ENCODE peak calls at places on chromosomes 16 and 17, in five cellular contexts. One of them, this sample, is unnamed.

GRCh38 chr16:84699147-84699711 is 571 bp upstream of the USP10 start:
- DNase-seq in GM12878: no peak
- DNase-seq in H1: no peak
- DNase-seq in HCT116: no peak
- DNase-seq in K562: no peak
- DNase-seq in this sample: no peak

GRCh38 chr17:43900858-43901754 is 6.2 kb downstream of the MPP2 start:
- DNase-seq in K562: no peak
- DNase-seq in HCT116: no peak
- DNase-seq in H1: no peak
- DNase-seq in GM12878: no peak
- DNase-seq in this sample: no peak

GRCh38 chr17:66494023-66494803 is 191.8 kb downstream of the PRKCA start:
- DNase-seq in GM12878: no peak
- DNase-seq in K562: peak; percentile 31
- DNase-seq in HCT116: peak; percentile 61
- DNase-seq in H1: no peak
- DNase-seq in this sample: no peak

GRCh38 chr16:87203060-87203656 is 114.0 kb downstream of the C16orf95 start:
- DNase-seq in HCT116: peak; percentile 85
- DNase-seq in K562: peak; percentile 80
- DNase-seq in H1: peak; percentile 92
- DNase-seq in GM12878: no peak
- DNase-seq in this sample: peak; percentile 69

GRCh38 chr17:32960815-32961214 is 30.8 kb upstream of the SPACA3 start:
- DNase-seq in HCT116: no peak
- DNase-seq in K562: no peak
- DNase-seq in GM12878: no peak
- DNase-seq in H1: no peak
- DNase-seq in this sample: no peak

GRCh38 chr17:15957206-15957605 is 12.3 kb downstream of the ADORA2B start:
- DNase-seq in H1: no peak
- DNase-seq in GM12878: no peak
- DNase-seq in K562: peak; percentile 41
- DNase-seq in HCT116: peak; percentile 86
- DNase-seq in this sample: no peak

GRCh38 chr16:57091990-57092785 is at the start of gene CPNE2:
- DNase-seq in HCT116: no peak
- DNase-seq in GM12878: no peak
- DNase-seq in H1: peak; percentile 72
- DNase-seq in K562: peak; percentile 91
- DNase-seq in this sample: no peak

GRCh38 chr17:77455111-77455877 is 314.5 kb downstream of the SEC14L1 start:
- DNase-seq in H1: no peak
- DNase-seq in HCT116: no peak
- DNase-seq in GM12878: no peak
- DNase-seq in K562: no peak
- DNase-seq in this sample: peak; percentile 69

GRCh38 chr16:86219655-86220445 is 290.5 kb upstream of the FOXF1 start:
- DNase-seq in GM12878: no peak
- DNase-seq in HCT116: no peak
- DNase-seq in K562: no peak
- DNase-seq in H1: no peak
- DNase-seq in this sample: no peak

GRCh38 chr17:78745407-78746088 is 36.5 kb downstream of the CYTH1 start:
- DNase-seq in HCT116: no peak
- DNase-seq in GM12878: no peak
- DNase-seq in H1: no peak
- DNase-seq in K562: no peak
- DNase-seq in this sample: peak; percentile 52

GRCh38 chr17:2689411-2690164 is 22.0 kb downstream of the CLUH start:
- DNase-seq in GM12878: no peak
- DNase-seq in K562: no peak
- DNase-seq in HCT116: no peak
- DNase-seq in H1: peak; percentile 55
- DNase-seq in this sample: no peak

GRCh38 chr17:50806141-50806643 is 29.2 kb upstream of the WFIKKN2 start:
- DNase-seq in GM12878: no peak
- DNase-seq in HCT116: no peak
- DNase-seq in K562: no peak
- DNase-seq in H1: peak; percentile 68
- DNase-seq in this sample: peak; percentile 73

GRCh38 chr16:73060948-73061495 is 13.1 kb upstream of the ZFHX3 start:
- DNase-seq in HCT116: no peak
- DNase-seq in H1: no peak
- DNase-seq in K562: no peak
- DNase-seq in GM12878: no peak
- DNase-seq in this sample: no peak

GRCh38 chr17:45857977-45858708 is 13.5 kb downstream of the SPPL2C start:
- DNase-seq in K562: peak; percentile 55
- DNase-seq in HCT116: no peak
- DNase-seq in GM12878: no peak
- DNase-seq in H1: peak; percentile 70
- DNase-seq in this sample: peak; percentile 40

GRCh38 chr17:80153004-80153403 is 6.1 kb upstream of the EIF4A3 start:
- DNase-seq in HCT116: no peak
- DNase-seq in H1: no peak
- DNase-seq in GM12878: peak; percentile 56
- DNase-seq in K562: no peak
- DNase-seq in this sample: no peak

GRCh38 chr16:88866151-88866920 is at the start of gene PABPN1L:
- DNase-seq in GM12878: no peak
- DNase-seq in HCT116: no peak
- DNase-seq in K562: no peak
- DNase-seq in H1: no peak
- DNase-seq in this sample: no peak

GRCh38 chr16:48444574-48444973 is 59.4 kb upstream of the SIAH1 start:
- DNase-seq in HCT116: peak; percentile 73
- DNase-seq in GM12878: no peak
- DNase-seq in K562: no peak
- DNase-seq in H1: no peak
- DNase-seq in this sample: no peak

GRCh38 chr16:19874026-19874425 is 10.6 kb downstream of the GPRC5B start:
- DNase-seq in HCT116: no peak
- DNase-seq in GM12878: no peak
- DNase-seq in K562: no peak
- DNase-seq in H1: no peak
- DNase-seq in this sample: no peak

GRCh38 chr17:79789943-79790804 is 6.7 kb downstream of the CBX8 start:
- DNase-seq in H1: no peak
- DNase-seq in K562: peak; percentile 80
- DNase-seq in HCT116: no peak
- DNase-seq in GM12878: no peak
- DNase-seq in this sample: no peak

GRCh38 chr16:3645504-3646347 is 8.8 kb upstream of the DNASE1 start:
- DNase-seq in GM12878: no peak
- DNase-seq in K562: peak; percentile 10
- DNase-seq in HCT116: no peak
- DNase-seq in H1: peak; percentile 70
- DNase-seq in this sample: no peak

GRCh38 chr17:21019976-21020575 is 22.7 kb downstream of the USP22 start:
- DNase-seq in K562: no peak
- DNase-seq in GM12878: no peak
- DNase-seq in H1: no peak
- DNase-seq in HCT116: no peak
- DNase-seq in this sample: no peak

GRCh38 chr17:34133350-34133749 is 121.7 kb upstream of the CCL2 start:
- DNase-seq in GM12878: no peak
- DNase-seq in K562: no peak
- DNase-seq in HCT116: no peak
- DNase-seq in H1: no peak
- DNase-seq in this sample: no peak

GRCh38 chr17:38430822-38431221 is 2.6 kb downstream of the ARHGAP23 start:
- DNase-seq in GM12878: no peak
- DNase-seq in K562: no peak
- DNase-seq in H1: no peak
- DNase-seq in HCT116: no peak
- DNase-seq in this sample: no peak

GRCh38 chr16:55056585-55057520 is 126.2 kb downstream of the IRX5 start:
- DNase-seq in HCT116: no peak
- DNase-seq in GM12878: no peak
- DNase-seq in K562: no peak
- DNase-seq in H1: peak; percentile 82
- DNase-seq in this sample: no peak

GRCh38 chr16:81917375-81917774 is 93.9 kb downstream of the SDR42E1 start:
- DNase-seq in H1: no peak
- DNase-seq in GM12878: no peak
- DNase-seq in K562: no peak
- DNase-seq in HCT116: no peak
- DNase-seq in this sample: no peak

GRCh38 chr16:4693956-4694663 is 748 bp downstream of the NUDT16L1 start:
- DNase-seq in HCT116: no peak
- DNase-seq in GM12878: no peak
- DNase-seq in K562: peak; percentile 86
- DNase-seq in H1: no peak
- DNase-seq in this sample: no peak
- TF ChIP-seq SRF in HCT116: no peak
- TF ChIP-seq SRF in GM12878: no peak
- TF ChIP-seq SRF in K562: no peak
- TF ChIP-seq SRF in H1: no peak
- TF ChIP-seq SRF in this sample: no peak

DNA sequence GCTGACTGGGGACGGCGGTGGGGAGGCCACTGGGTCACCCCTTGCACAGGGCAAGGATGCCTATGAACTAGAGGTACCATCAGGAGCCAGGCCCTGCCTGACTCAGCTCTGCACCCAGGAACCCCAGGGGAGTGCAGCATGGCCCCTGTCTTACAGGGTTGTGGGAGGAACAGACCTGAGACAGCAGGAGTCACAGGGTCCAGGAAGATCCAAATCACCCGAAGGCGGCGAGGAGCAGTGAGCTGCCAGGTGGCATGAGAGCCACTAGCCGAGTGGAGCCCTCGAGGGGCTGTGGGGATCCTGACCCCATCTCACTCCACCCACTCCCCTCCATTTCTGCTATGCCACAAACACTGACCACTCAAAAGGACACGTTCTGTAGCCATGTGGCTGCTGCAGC is 30.8 kb downstream of the PLD6 start:
- DNase-seq in H1: no peak
- DNase-seq in K562: no peak
- DNase-seq in HCT116: no peak
- DNase-seq in GM12878: no peak
- DNase-seq in this sample: no peak
- H3K4me3 ChIP-seq in H1: no peak overlapping the region
- H3K4me3 ChIP-seq in K562: no peak overlapping the region
- H3K4me3 ChIP-seq in HCT116: no peak overlapping the region
- H3K4me3 ChIP-seq in GM12878: no peak overlapping the region
- H3K4me3 ChIP-seq in this sample: no peak overlapping the region

DNA sequence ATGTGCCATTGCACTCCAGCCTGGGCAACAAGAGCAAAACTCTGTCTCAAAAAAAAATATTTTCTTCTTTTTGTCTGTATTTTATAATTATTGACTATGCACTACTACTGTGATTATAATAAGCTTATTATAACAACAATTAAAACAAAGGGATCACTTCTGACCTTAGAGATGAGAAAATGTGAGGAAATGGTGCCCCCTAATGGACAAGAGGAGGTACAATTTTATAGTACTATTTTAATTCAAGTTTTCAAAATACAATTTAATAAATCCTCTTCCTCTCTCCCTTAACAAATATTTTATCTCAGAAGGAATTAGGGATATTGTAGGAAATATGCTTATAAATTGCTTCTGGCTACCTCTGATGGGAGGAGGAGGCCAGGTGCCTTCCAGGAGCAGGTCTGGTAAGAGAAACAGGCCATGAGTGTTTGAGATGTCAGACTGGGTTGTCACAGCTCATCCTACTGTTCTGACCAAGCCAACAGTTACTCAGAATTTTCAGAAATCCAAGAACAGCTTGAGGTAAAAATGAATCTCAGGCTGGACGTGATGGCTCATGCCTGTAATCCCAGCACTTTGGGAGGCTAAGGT is 14.0 kb downstream of the VPS53 start:
- DNase-seq in H1: no peak
- DNase-seq in K562: peak; percentile 26
- DNase-seq in GM12878: no peak
- DNase-seq in HCT116: peak; percentile 21
- DNase-seq in this sample: no peak
- TF ChIP-seq SRF in H1: no peak
- TF ChIP-seq SRF in K562: no peak
- TF ChIP-seq SRF in GM12878: no peak
- TF ChIP-seq SRF in HCT116: no peak
- TF ChIP-seq SRF in this sample: no peak

GRCh38 chr16:66872927-66873684 is 7.2 kb upstream of the PDP2 start:
- DNase-seq in K562: peak; percentile 85
- DNase-seq in GM12878: peak; percentile 95
- DNase-seq in HCT116: peak; percentile 89
- DNase-seq in H1: peak; percentile 92
- DNase-seq in this sample: peak; percentile 77
- H3K4me3 ChIP-seq in K562: peak overlapping the region; percentile 20
- H3K4me3 ChIP-seq in GM12878: peak overlapping the region; percentile 65
- H3K4me3 ChIP-seq in HCT116: peak overlapping the region; percentile 57
- H3K4me3 ChIP-seq in H1: peak overlapping the region; percentile 52
- H3K4me3 ChIP-seq in this sample: peak overlapping the region; percentile 66

GRCh38 chr16:52555572-52555971 is 8.6 kb upstream of the TOX3 start:
- DNase-seq in GM12878: no peak
- DNase-seq in HCT116: no peak
- DNase-seq in K562: no peak
- DNase-seq in H1: no peak
- DNase-seq in this sample: no peak
- TF ChIP-seq SRF in GM12878: no peak
- TF ChIP-seq SRF in HCT116: no peak
- TF ChIP-seq SRF in K562: no peak
- TF ChIP-seq SRF in H1: no peak
- TF ChIP-seq SRF in this sample: no peak

DNA sequence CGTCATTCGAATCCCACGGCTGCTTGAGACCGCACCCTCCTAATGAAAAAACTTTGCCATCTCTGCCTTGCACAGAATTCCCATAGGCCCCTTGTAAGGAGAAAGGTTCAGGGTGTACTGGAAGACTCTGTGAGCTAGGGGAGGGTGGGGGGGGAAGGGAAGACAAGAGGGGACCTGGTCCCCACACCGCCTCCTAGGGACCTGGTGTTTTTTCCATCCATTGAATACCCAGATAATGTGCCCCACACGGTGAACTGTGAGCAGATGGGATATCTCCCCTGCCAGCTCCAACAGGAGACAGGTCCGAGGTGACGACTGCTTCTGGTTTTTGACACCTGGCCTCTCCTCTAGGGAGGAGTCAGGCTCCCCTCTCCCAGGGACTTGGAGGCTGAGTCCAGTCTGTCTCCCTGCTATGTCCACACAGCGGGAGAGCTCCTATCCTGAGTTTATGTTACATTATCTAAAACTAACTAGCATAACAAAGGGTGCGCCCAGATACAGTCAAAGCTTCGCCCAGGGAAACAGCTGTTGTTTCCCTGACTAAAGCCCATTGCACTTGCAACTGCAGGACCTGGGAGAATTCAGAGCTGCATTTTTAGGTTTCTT is 1.8 kb downstream of the MARVELD3 start:
- DNase-seq in K562: peak; percentile 33
- DNase-seq in GM12878: no peak
- DNase-seq in H1: no peak
- DNase-seq in HCT116: no peak
- DNase-seq in this sample: no peak
- H3K4me3 ChIP-seq in K562: no peak overlapping the region
- H3K4me3 ChIP-seq in GM12878: no peak overlapping the region
- H3K4me3 ChIP-seq in H1: peak overlapping the region; percentile 21
- H3K4me3 ChIP-seq in HCT116: peak overlapping the region; percentile 95
- H3K4me3 ChIP-seq in this sample: no peak overlapping the region

This sample was measured in HepG2.